ENCODE peak calls at places on chromosome 10, in seven cellular contexts. K is astrocyte of the hippocampus, V is HS-27A, W is glutamatergic neuron, G is breast epithelium, Y is non-pigmented ciliary epithelial cell, J is SJSA1. Q is an unnamed sample.

GRCh38 chr10:59340279-59340678 is 22.1 kb downstream of the FAM13C start:
- DNase-seq in Y (no peak), V (no peak), K (peak; percentile 38), J (no peak), G (no peak), W (no peak), Q (no peak)

GRCh38 chr10:101447477-101447876 is 93.5 kb downstream of the BTRC start:
- DNase-seq in K (no peak), Y (no peak), J (no peak), G (no peak), V (no peak), W (no peak), Q (no peak)

GRCh38 chr10:68121862-68122261 is 12.6 kb downstream of the MYPN start:
- DNase-seq in Y (no peak), V (no peak), W (no peak), K (no peak), G (no peak), J (no peak), Q (no peak)

GRCh38 chr10:129968020-129968861 is 4.2 kb upstream of the EBF3 start:
- DNase-seq in Y (no peak), W (no peak), G (no peak), K (no peak), V (no peak), J (no peak), Q (no peak)

GRCh38 chr10:79239275-79239779 is 107.9 kb upstream of the PPIF start:
- DNase-seq in G (peak; percentile 55), J (peak; percentile 91), Y (no peak), K (peak; percentile 62), V (no peak), W (no peak), Q (no peak)

GRCh38 chr10:133277993-133278576 is 1.4 kb upstream of the ADAM8 start:
- DNase-seq in K (no peak), Y (no peak), W (no peak), G (no peak), J (no peak), V (no peak), Q (no peak)

GRCh38 chr10:28983799-28984198 is 305.1 kb upstream of the LYZL1 start:
- DNase-seq in W (no peak), K (no peak), G (no peak), J (no peak), V (no peak), Y (no peak), Q (no peak)

GRCh38 chr10:50497758-50498157 is 126.0 kb downstream of the SGMS1 start:
- DNase-seq in K (peak; percentile 56), Y (peak; percentile 71), V (no peak), J (peak; percentile 59), G (no peak), W (no peak), Q (peak; percentile 23)

GRCh38 chr10:17144757-17145156 is 15.1 kb upstream of the CUBN start:
- DNase-seq in G (no peak), V (no peak), K (no peak), Y (no peak), W (no peak), J (no peak), Q (no peak)

GRCh38 chr10:49080071-49080470 is 35.3 kb downstream of the VSTM4 start:
- DNase-seq in J (no peak), K (no peak), G (no peak), Y (no peak), W (peak; percentile 45), V (no peak), Q (no peak)

GRCh38 chr10:133440633-133441285 is 13.0 kb upstream of the SCART1 start:
- DNase-seq in K (no peak), V (no peak), Y (no peak), J (no peak), W (no peak), G (peak; percentile 11), Q (no peak)

GRCh38 chr10:112338957-112339356 is 35.0 kb upstream of the ACSL5 start:
- DNase-seq in Y (no peak), K (no peak), J (no peak), V (no peak), W (no peak), G (no peak), Q (no peak)

Q was measured in smooth muscle cell of the brain vasculature.